ENCODE peak calls at places on chromosome 13, in seven cellular contexts. A is omental fat pad; T is heart left ventricle; S is tibial artery; J is CD4-positive, alpha-beta T cell; N is nephron progenitor cell; O is tibial nerve. H is an unnamed sample.

GRCh38 chr13:91716436-91717065 is 318.1 kb downstream of the GPC5 start:
- DNase-seq in A (no peak), T (no peak), S (no peak), J (no peak), N (no peak), O (no peak), H (no peak)

GRCh38 chr13:21152251-21152899 is 24.0 kb downstream of the SKA3 start:
- DNase-seq in A (no peak), T (no peak), S (no peak), J (no peak), N (no peak), O (no peak), H (no peak)

GRCh38 chr13:111344471-111345191 is 24.2 kb downstream of the TEX29 start:
- DNase-seq in A (no peak), T (no peak), S (no peak), J (no peak), N (peak), O (no peak), H (no peak)

GRCh38 chr13:59452189-59452588 is 711.5 kb downstream of the DIAPH3 start:
- DNase-seq in A (no peak), T (no peak), S (peak), J (no peak), N (no peak), O (no peak), H (no peak)

GRCh38 chr13:44713793-44714469 is 137.8 kb upstream of the TSC22D1 start:
- DNase-seq in A (no peak), T (peak), S (peak), J (no peak), N (no peak), O (no peak), H (no peak)

GRCh38 chr13:66069570-66069969 is 1160.6 kb downstream of the PCDH9 start:
- DNase-seq in A (no peak), T (no peak), S (no peak), J (no peak), N (no peak), O (no peak), H (no peak)

GRCh38 chr13:113458218-113459065 is 5.2 kb upstream of the ADPRHL1 start:
- DNase-seq in A (no peak), T (peak), S (no peak), J (no peak), N (peak), O (no peak), H (no peak)

GRCh38 chr13:78972561-78972960 is 313.6 kb upstream of the OBI1 start:
- DNase-seq in A (no peak), T (no peak), S (no peak), J (no peak), N (no peak), O (no peak), H (no peak)

GRCh38 chr13:60574706-60575105 is 177.7 kb downstream of the TDRD3 start:
- DNase-seq in A (no peak), T (no peak), S (no peak), J (no peak), N (no peak), O (no peak), H (no peak)

GRCh38 chr13:36999054-36999927 is at the start of gene ALG5:
- DNase-seq in A (peak), T (peak), S (peak), J (peak), N (peak), O (peak), H (peak)

GRCh38 chr13:25252229-25252628 is 35.1 kb downstream of the MTMR6 start:
- DNase-seq in A (no peak), T (no peak), S (no peak), J (no peak), N (no peak), O (no peak), H (no peak)

GRCh38 chr13:112467236-112467635 is 91.1 kb downstream of the SPACA7 start:
- DNase-seq in A (no peak), T (no peak), S (no peak), J (no peak), N (no peak), O (no peak), H (no peak)

GRCh38 chr13:25688524-25688923 is 316.8 kb downstream of the ATP8A2 start:
- DNase-seq in A (no peak), T (no peak), S (no peak), J (no peak), N (no peak), O (no peak), H (no peak)

GRCh38 chr13:36282818-36283432 is 14.7 kb downstream of the CCDC169 start:
- DNase-seq in A (no peak), T (no peak), S (no peak), J (no peak), N (no peak), O (no peak), H (no peak)

GRCh38 chr13:98910501-98910951 is 67.3 kb downstream of the DOCK9 start:
- DNase-seq in A (no peak), T (peak), S (peak), J (no peak), N (no peak), O (no peak), H (no peak)

GRCh38 chr13:29105779-29106178 is 285.6 kb downstream of the MTUS2 start:
- DNase-seq in A (no peak), T (no peak), S (no peak), J (no peak), N (no peak), O (no peak), H (no peak)

GRCh38 chr13:96499646-96500045 is 409.7 kb downstream of the HS6ST3 start:
- DNase-seq in A (no peak), T (no peak), S (no peak), J (no peak), N (no peak), O (no peak), H (no peak)

GRCh38 chr13:38905081-38905480 is 85.5 kb downstream of the STOML3 start:
- DNase-seq in A (no peak), T (no peak), S (no peak), J (no peak), N (no peak), O (no peak), H (no peak)

GRCh38 chr13:39892731-39893293 is 237.3 kb downstream of the COG6 start:
- DNase-seq in A (no peak), T (peak), S (peak), J (peak), N (no peak), O (no peak), H (no peak)

GRCh38 chr13:63481334-63481733 is 2065.7 kb upstream of the PCDH20 start:
- DNase-seq in A (no peak), T (no peak), S (no peak), J (no peak), N (no peak), O (no peak), H (no peak)

GRCh38 chr13:91797567-91797966 is 399.1 kb downstream of the GPC5 start:
- DNase-seq in A (no peak), T (no peak), S (no peak), J (no peak), N (no peak), O (no peak), H (no peak)

GRCh38 chr13:36344886-36345437 is 1.2 kb downstream of the SPART start:
- DNase-seq in A (no peak), T (no peak), S (no peak), J (no peak), N (no peak), O (no peak), H (no peak)

GRCh38 chr13:40758811-40759210 is 12.2 kb downstream of the MRPS31 start:
- DNase-seq in A (no peak), T (no peak), S (no peak), J (no peak), N (no peak), O (no peak), H (no peak)

GRCh38 chr13:26721251-26721939 is 39.2 kb downstream of the GPR12 start:
- DNase-seq in A (no peak), T (no peak), S (no peak), J (no peak), N (no peak), O (no peak), H (peak)

GRCh38 chr13:113920173-113920572 is 53.7 kb downstream of the C13orf46 start:
- DNase-seq in A (no peak), T (no peak), S (no peak), J (no peak), N (no peak), O (no peak), H (peak)

GRCh38 chr13:30577381-30577780 is 40.3 kb upstream of the USPL1 start:
- DNase-seq in A (no peak), T (no peak), S (no peak), J (no peak), N (no peak), O (no peak), H (peak)

GRCh38 chr13:23868521-23868920 is 20.7 kb downstream of the MIPEP start:
- DNase-seq in A (no peak), T (no peak), S (no peak), J (no peak), N (no peak), O (no peak), H (no peak)

GRCh38 chr13:84844473-84844872 is 954.7 kb downstream of the SLITRK6 start:
- DNase-seq in A (no peak), T (no peak), S (no peak), J (no peak), N (no peak), O (no peak), H (no peak)

GRCh38 chr13:37753776-37754175 is 115.8 kb downstream of the TRPC4 start:
- DNase-seq in A (no peak), T (no peak), S (no peak), J (no peak), N (no peak), O (no peak), H (no peak)

GRCh38 chr13:98909016-98909415 is 68.8 kb downstream of the DOCK9 start:
- DNase-seq in A (no peak), T (no peak), S (no peak), J (no peak), N (no peak), O (no peak), H (no peak)

GRCh38 chr13:74037762-74038161 is 96.4 kb downstream of the KLF12 start:
- DNase-seq in A (no peak), T (no peak), S (no peak), J (no peak), N (no peak), O (no peak), H (no peak)

GRCh38 chr13:26772531-26772930 is 11.9 kb upstream of the GPR12 start:
- DNase-seq in A (no peak), T (no peak), S (no peak), J (no peak), N (no peak), O (no peak), H (no peak)

GRCh38 chr13:27621116-27621365 is 651 bp upstream of the POLR1D start:
- DNase-seq in A (no peak), T (no peak), S (no peak), J (no peak), N (no peak), O (no peak), H (no peak)

GRCh38 chr13:98564204-98564603 is 12.7 kb downstream of the STK24 start:
- DNase-seq in A (no peak), T (no peak), S (no peak), J (no peak), N (no peak), O (no peak), H (no peak)

GRCh38 chr13:44388427-44388826 is 14.8 kb downstream of the SERP2 start:
- DNase-seq in A (no peak), T (peak), S (no peak), J (no peak), N (peak), O (no peak), H (no peak)

GRCh38 chr13:45310341-45311138 is 30.4 kb downstream of the TPT1 start:
- DNase-seq in A (no peak), T (no peak), S (no peak), J (no peak), N (no peak), O (no peak), H (no peak)

GRCh38 chr13:45731455-45731854 is 29.3 kb downstream of the CBY2 start:
- DNase-seq in A (no peak), T (no peak), S (no peak), J (no peak), N (no peak), O (no peak), H (no peak)

GRCh38 chr13:73429691-73430090 is 370.9 kb downstream of the KLF5 start:
- DNase-seq in A (no peak), T (no peak), S (no peak), J (no peak), N (no peak), O (no peak), H (no peak)

GRCh38 chr13:84563611-84564010 is 681.3 kb upstream of the SLITRK1 start:
- DNase-seq in A (no peak), T (no peak), S (no peak), J (no peak), N (no peak), O (no peak), H (no peak)

DNA sequence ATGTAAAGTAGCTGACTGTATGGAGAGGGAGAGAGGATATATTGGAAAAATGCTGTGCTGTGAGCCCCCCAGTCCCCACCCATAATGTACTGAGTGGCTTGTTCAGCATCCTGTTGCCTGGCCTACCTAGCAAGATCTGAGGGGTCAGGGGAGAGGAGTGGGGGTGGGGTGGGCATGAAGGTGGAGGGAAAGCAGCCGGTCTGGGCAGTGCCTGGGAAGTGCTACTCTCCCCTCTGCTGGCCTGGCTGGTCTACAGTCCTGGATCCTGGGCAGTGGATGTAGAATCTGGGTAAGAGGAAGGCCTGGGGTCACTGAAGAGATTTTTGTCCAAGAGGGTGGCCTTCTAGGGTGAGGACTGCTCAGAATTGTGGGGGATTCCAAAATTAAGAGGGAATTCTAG is 210.5 kb downstream of the PDS5B start:
- DNase-seq in A (no peak), T (no peak), S (no peak), J (no peak), N (no peak), O (no peak), H (no peak)
- TF ChIP-seq CTCF in A (no peak), T (no peak), S (no peak), J (no peak), N (no peak), O (no peak), H (no peak)

GRCh38 chr13:43116242-43116641 is 92.9 kb downstream of the DNAJC15 start:
- DNase-seq in A (no peak), T (no peak), S (no peak), J (no peak), N (no peak), O (no peak), H (no peak)
- TF ChIP-seq CTCF in A (no peak), T (no peak), S (no peak), J (no peak), N (no peak), O (no peak), H (no peak)

GRCh38 chr13:97542102-97542501 is 108.1 kb downstream of the RAP2A start:
- DNase-seq in A (no peak), T (no peak), S (no peak), J (no peak), N (no peak), O (no peak), H (no peak)
- TF ChIP-seq CTCF in A (no peak), T (no peak), S (no peak), J (no peak), N (no peak), O (no peak), H (no peak)

DNA sequence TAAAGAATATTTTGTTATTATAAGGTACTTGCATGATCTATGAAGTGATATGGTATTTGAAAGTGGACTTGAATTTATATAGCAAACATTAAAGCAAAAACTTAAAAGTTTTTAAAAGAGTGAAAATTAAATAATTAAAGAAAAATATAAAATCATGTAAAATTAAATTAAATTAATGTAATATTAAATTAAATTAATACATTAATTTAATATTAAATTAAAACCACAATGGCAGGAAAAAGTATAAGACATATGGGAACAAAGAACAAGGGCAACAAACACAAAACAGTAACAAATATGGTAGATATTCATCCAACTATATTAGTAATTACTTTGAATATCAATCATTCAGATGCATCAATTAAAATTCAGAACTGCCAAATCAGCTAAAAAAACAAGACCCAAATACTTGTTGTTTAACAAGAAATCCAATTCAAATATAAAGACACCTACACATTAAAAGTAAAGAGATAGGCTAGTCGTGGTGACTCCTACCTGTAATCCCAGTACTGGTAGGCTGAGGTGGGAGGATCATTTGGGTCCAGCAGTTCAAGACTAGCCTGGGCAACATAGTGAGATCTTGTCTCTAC is 992.2 kb upstream of the MIR17HG start:
- DNase-seq in A (no peak), T (no peak), S (no peak), J (no peak), N (no peak), O (no peak), H (no peak)
- TF ChIP-seq CTCF in A (no peak), T (no peak), S (no peak), J (no peak), N (no peak), O (no peak), H (no peak)

DNA sequence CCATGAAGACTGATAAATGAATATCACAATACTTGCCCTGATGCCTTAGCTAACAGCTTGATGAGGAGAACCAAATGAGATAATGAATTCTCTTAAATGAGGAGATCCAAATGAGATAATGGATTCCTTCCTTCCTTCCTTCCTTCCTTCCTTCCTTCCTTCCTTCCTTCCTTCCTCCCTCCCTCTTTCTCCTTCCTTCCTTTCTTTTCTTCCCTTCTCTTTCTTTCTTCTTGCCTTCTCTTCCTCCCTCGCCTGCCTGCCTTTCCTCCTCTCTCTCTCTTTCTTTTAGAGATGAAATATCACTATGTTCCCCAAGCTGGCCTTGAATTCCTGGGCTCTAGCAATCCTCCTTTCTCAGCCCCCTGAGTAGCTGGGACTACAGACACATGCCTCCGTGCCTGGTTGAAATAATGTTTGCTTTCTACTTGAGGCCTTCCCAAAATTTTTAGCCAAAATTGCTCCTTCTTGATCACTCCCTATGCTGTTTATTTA is 4.0 kb upstream of the SLAIN1 start:
- DNase-seq in A (no peak), T (no peak), S (no peak), J (no peak), N (no peak), O (no peak), H (no peak)
- TF ChIP-seq CTCF in A (no peak), T (no peak), S (no peak), J (no peak), N (no peak), O (no peak), H (no peak)

DNA sequence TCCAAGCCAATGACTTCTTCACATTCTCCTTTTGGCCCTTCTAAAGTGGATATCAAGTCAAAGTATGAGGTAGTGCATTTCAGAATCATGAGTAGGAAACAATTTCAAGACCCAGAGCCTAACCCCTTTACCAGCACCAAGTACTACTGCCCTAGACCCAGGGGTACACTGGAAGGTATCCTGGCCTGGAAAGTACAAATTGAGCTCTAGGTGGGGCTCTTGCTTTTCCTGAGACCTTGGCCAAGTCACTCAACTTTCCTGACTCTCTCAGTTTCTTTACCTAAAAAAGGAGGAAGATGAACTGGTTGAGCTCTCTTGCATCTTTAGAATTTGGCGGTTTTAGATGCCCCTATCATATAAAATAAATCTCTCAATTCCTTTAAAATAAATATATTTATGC is 204.7 kb downstream of the FGF14 start:
- DNase-seq in A (no peak), T (no peak), S (no peak), J (no peak), N (no peak), O (no peak), H (no peak)
- TF ChIP-seq CTCF in A (no peak), T (no peak), S (no peak), J (no peak), N (no peak), O (no peak), H (no peak)

GRCh38 chr13:90233933-90234672 is 1113.4 kb upstream of the MIR17HG start:
- DNase-seq in A (no peak), T (no peak), S (no peak), J (no peak), N (no peak), O (no peak), H (no peak)
- TF ChIP-seq CTCF in A (no peak), T (no peak), S (peak), J (no peak), N (no peak), O (no peak), H (no peak)

GRCh38 chr13:41930154-41930553 is 30.8 kb downstream of the VWA8 start:
- DNase-seq in A (no peak), T (no peak), S (no peak), J (no peak), N (no peak), O (no peak), H (no peak)
- TF ChIP-seq CTCF in A (no peak), T (no peak), S (no peak), J (no peak), N (no peak), O (no peak), H (no peak)

DNA sequence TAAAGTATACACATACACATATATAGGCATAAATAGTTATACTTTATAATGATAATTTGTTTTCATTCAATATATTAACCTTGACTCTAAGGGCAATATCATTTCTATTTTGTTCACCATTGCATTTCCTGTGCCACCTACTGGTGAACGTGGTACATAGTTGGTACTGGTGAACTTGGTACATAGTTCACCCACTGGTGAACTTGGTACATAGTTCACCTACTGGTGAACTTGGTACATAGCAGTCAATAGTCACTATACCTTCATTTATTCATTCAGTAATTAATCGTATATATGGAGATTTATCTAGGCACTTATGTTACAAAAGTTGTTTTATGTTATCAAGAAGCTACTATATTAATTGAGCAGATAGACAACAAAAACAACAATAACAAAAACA is 172.6 kb upstream of the ATXN8OS start:
- DNase-seq in A (no peak), T (no peak), S (no peak), J (no peak), N (no peak), O (no peak), H (no peak)
- TF ChIP-seq CTCF in A (no peak), T (no peak), S (no peak), J (no peak), N (peak), O (no peak), H (no peak)

GRCh38 chr13:109395014-109395413 is 391.4 kb downstream of the IRS2 start:
- DNase-seq in A (no peak), T (no peak), S (no peak), J (no peak), N (no peak), O (no peak), H (no peak)

GRCh38 chr13:109393045-109393444 is 393.3 kb downstream of the IRS2 start:
- DNase-seq in A (no peak), T (no peak), S (no peak), J (no peak), N (no peak), O (no peak), H (no peak)

GRCh38 chr13:109394311-109394988 is 391.9 kb downstream of the IRS2 start:
- DNase-seq in A (no peak), T (no peak), S (no peak), J (no peak), N (no peak), O (no peak), H (no peak)

GRCh38 chr13:109397285-109397684 is 389.1 kb downstream of the IRS2 start:
- DNase-seq in A (no peak), T (no peak), S (no peak), J (no peak), N (no peak), O (no peak), H (no peak)

GRCh38 chr13:109396266-109396665 is 390.1 kb downstream of the IRS2 start:
- DNase-seq in A (no peak), T (no peak), S (no peak), J (no peak), N (no peak), O (no peak), H (no peak)
- TF ChIP-seq CTCF in A (no peak), T (no peak), S (no peak), J (no peak), N (no peak), O (no peak), H (no peak)

H was measured in CD8-positive, alpha-beta T cell.